ENCODE peak calls at places on chromosomes 6 and 20, in nine cellular contexts. T is NCI-H82; Y is sigmoid colon; P is NCI-H1436; R is progenitor cell of endocrine pancreas; I is iris pigment epithelial cell; K is T-helper 2 cell; E is stimulated activated CD8-positive, alpha-beta memory T cell treated with anti-CD3 and anti-CD28 coated beads, Interleukin-15, amount 100 ng/mL, for 4 hours; B is GF-D8. G is an unnamed sample.

GRCh38 chr6:134223761-134224445 is 94.0 kb downstream of the SGK1 start:
- DNase-seq in Y (no peak), K (no peak), R (no peak), B (no peak), E (no peak), T (no peak), I (no peak), P (no peak), G (no peak)

GRCh38 chr6:21653323-21653722 is 59.8 kb downstream of the SOX4 start:
- DNase-seq in B (no peak), T (no peak), I (no peak), R (no peak), P (no peak), K (no peak), Y (no peak), E (no peak), G (no peak)

GRCh38 chr6:143174516-143174915 is 113.8 kb downstream of the AIG1 start:
- DNase-seq in K (no peak), I (no peak), R (no peak), P (no peak), T (no peak), Y (no peak), B (no peak), E (no peak), G (no peak)

GRCh38 chr6:137491478-137491877 is 2.7 kb downstream of the OLIG3 start:
- DNase-seq in K (no peak), Y (no peak), R (no peak), I (no peak), B (no peak), P (no peak), E (no peak), T (no peak), G (no peak)

GRCh38 chr20:58618694-58619540 is 32.2 kb upstream of the STX16 start:
- DNase-seq in I (peak; percentile 82), B (no peak), T (no peak), R (no peak), P (no peak), E (no peak), K (no peak), Y (no peak), G (no peak)

GRCh38 chr6:4371207-4371921 is 236.0 kb upstream of the ECI2 start:
- DNase-seq in P (no peak), R (no peak), Y (no peak), I (peak; percentile 66), E (no peak), K (no peak), T (no peak), B (no peak), G (no peak)

GRCh38 chr20:61745397-61746146 is 320.1 kb downstream of the TAF4 start:
- DNase-seq in T (no peak), K (no peak), Y (no peak), I (no peak), P (no peak), E (no peak), B (no peak), R (no peak), G (no peak)

GRCh38 chr6:31660998-31661866 is 654 bp upstream of the C6orf47 start:
- DNase-seq in R (no peak), E (no peak), P (no peak), I (peak; percentile 67), Y (no peak), B (no peak), T (no peak), K (no peak), G (no peak)

GRCh38 chr20:6240059-6240458 is 117.2 kb upstream of the FERMT1 start:
- DNase-seq in E (no peak), I (no peak), K (no peak), R (no peak), T (no peak), P (no peak), B (no peak), Y (no peak), G (no peak)

GRCh38 chr6:39156763-39157162 is 41.8 kb upstream of the SAYSD1 start:
- DNase-seq in B (no peak), Y (no peak), P (no peak), I (no peak), K (no peak), E (no peak), T (no peak), R (no peak), G (no peak)

GRCh38 chr6:131660195-131660594 is 23.1 kb downstream of the ENPP3 start:
- DNase-seq in T (no peak), K (no peak), B (no peak), Y (no peak), I (peak; percentile 41), R (no peak), P (no peak), E (no peak), G (no peak)

G was measured in ascending aorta.